ENCODE peak calls at places on chromosomes 1 and 21, in four cellular contexts. U, B, Y and P are unnamed samples.

GRCh38 chr1:79945391-79945790 is 938.9 kb upstream of the ADGRL4 start:
- DNase-seq in U (peak), B (peak), Y (no peak), P (peak)

GRCh38 chr1:9787702-9788101 is 36.1 kb downstream of the CLSTN1 start:
- DNase-seq in U (no peak), B (no peak), Y (no peak), P (no peak)

GRCh38 chr1:87715471-87715870 is 386.8 kb downstream of the LMO4 start:
- DNase-seq in U (no peak), B (no peak), Y (no peak), P (no peak)

GRCh38 chr1:60277269-60277668 is 203.7 kb upstream of the C1orf87 start:
- DNase-seq in U (no peak), B (no peak), Y (no peak), P (no peak)

GRCh38 chr21:22941779-22942178 is 1943.6 kb downstream of the NCAM2 start:
- DNase-seq in U (no peak), B (no peak), Y (no peak), P (no peak)

GRCh38 chr1:182113879-182114626 is 52.5 kb upstream of the ZNF648 start:
- DNase-seq in U (no peak), B (no peak), Y (peak), P (no peak)

GRCh38 chr21:33230518-33231324 is 983 bp downstream of the IFNAR2 start:
- DNase-seq in U (peak), B (peak), Y (peak), P (peak)

GRCh38 chr1:39110325-39110851 is 84.2 kb downstream of the NDUFS5 start:
- DNase-seq in U (peak), B (peak), Y (peak), P (peak)

GRCh38 chr1:116134178-116134773 is 23.1 kb downstream of the MAB21L3 start:
- DNase-seq in U (no peak), B (no peak), Y (no peak), P (no peak)

GRCh38 chr1:153262462-153263157 is 3.1 kb downstream of the LORICRIN start:
- DNase-seq in U (no peak), B (no peak), Y (no peak), P (no peak)

GRCh38 chr1:7393141-7393540 is 378.0 kb upstream of the VAMP3 start:
- DNase-seq in U (no peak), B (no peak), Y (peak), P (no peak)

GRCh38 chr1:167573035-167573434 is 19.5 kb upstream of the CREG1 start:
- DNase-seq in U (no peak), B (no peak), Y (no peak), P (no peak)

GRCh38 chr1:227318003-227318851 is at the start of gene CDC42BPA:
- DNase-seq in U (peak), B (peak), Y (peak), P (peak)

GRCh38 chr1:22518379-22518778 is 44.9 kb upstream of the EPHA8 start:
- DNase-seq in U (no peak), B (no peak), Y (no peak), P (no peak)

GRCh38 chr1:24535021-24535424 is 20.9 kb upstream of the NCMAP start:
- DNase-seq in U (no peak), B (no peak), Y (no peak), P (no peak)

GRCh38 chr1:214404571-214405213 is 123.7 kb downstream of the SMYD2 start:
- DNase-seq in U (no peak), B (peak), Y (peak), P (peak)

GRCh38 chr1:30706528-30706927 is 16.9 kb downstream of the MATN1 start:
- DNase-seq in U (peak), B (peak), Y (no peak), P (peak)

GRCh38 chr1:71565267-71565666 is 484.4 kb upstream of the ZRANB2 start:
- DNase-seq in U (peak), B (no peak), Y (no peak), P (peak)

GRCh38 chr1:217088521-217089221 is 365.4 kb upstream of the ESRRG start:
- DNase-seq in U (peak), B (no peak), Y (peak), P (peak)

GRCh38 chr21:17438642-17439041 is 74.2 kb upstream of the CXADR start:
- DNase-seq in U (no peak), B (no peak), Y (peak), P (no peak)

GRCh38 chr1:154476791-154477190 is 25.2 kb upstream of the TDRD10 start:
- DNase-seq in U (no peak), B (no peak), Y (no peak), P (peak)

GRCh38 chr1:92136316-92136715 is 56.2 kb downstream of the BTBD8 start:
- DNase-seq in U (no peak), B (peak), Y (no peak), P (no peak)

GRCh38 chr1:203402609-203403337 is 51.9 kb upstream of the FMOD start:
- DNase-seq in U (peak), B (peak), Y (peak), P (peak)

GRCh38 chr1:90936731-90937130 is 85.1 kb downstream of the ZNF644 start:
- DNase-seq in U (no peak), B (no peak), Y (no peak), P (peak)

GRCh38 chr1:94621392-94621791 is 79.8 kb upstream of the F3 start:
- DNase-seq in U (no peak), B (no peak), Y (peak), P (peak)

GRCh38 chr1:50275564-50275963 is 147.7 kb downstream of the DMRTA2 start:
- DNase-seq in U (no peak), B (no peak), Y (no peak), P (no peak)

GRCh38 chr1:13487143-13487868 is 26.5 kb downstream of the LRRC38 start:
- DNase-seq in U (no peak), B (no peak), Y (no peak), P (no peak)

GRCh38 chr1:212124891-212125582 is 89.5 kb downstream of the DTL start:
- DNase-seq in U (no peak), B (no peak), Y (no peak), P (no peak)

GRCh38 chr1:26771643-26772321 is 16.0 kb upstream of the PIGV start:
- DNase-seq in U (peak), B (peak), Y (peak), P (peak)

GRCh38 chr1:59947047-59947938 is 20.7 kb upstream of the CYP2J2 start:
- DNase-seq in U (peak), B (peak), Y (peak), P (peak)

GRCh38 chr1:53560572-53561487 is 101.6 kb downstream of the DMRTB1 start:
- DNase-seq in U (peak), B (no peak), Y (no peak), P (no peak)

GRCh38 chr1:26533951-26534514 is 4.5 kb downstream of the RPS6KA1 start:
- DNase-seq in U (no peak), B (no peak), Y (no peak), P (no peak)

GRCh38 chr1:199272690-199273089 is 633.9 kb downstream of the PTPRC start:
- DNase-seq in U (peak), B (peak), Y (peak), P (peak)

GRCh38 chr1:206887701-206888100 is 9.5 kb upstream of the IL24 start:
- DNase-seq in U (peak), B (no peak), Y (no peak), P (peak)

GRCh38 chr21:26136686-26137085 is 33.9 kb downstream of the APP start:
- DNase-seq in U (no peak), B (no peak), Y (no peak), P (peak)

GRCh38 chr1:201456499-201457309 is 12.3 kb downstream of the PHLDA3 start:
- DNase-seq in U (peak), B (peak), Y (peak), P (peak)

GRCh38 chr21:35963920-35964451 is 96.3 kb downstream of the SETD4 start:
- DNase-seq in U (no peak), B (no peak), Y (no peak), P (no peak)

GRCh38 chr1:9957726-9958125 is 14.5 kb downstream of the NMNAT1 start:
- DNase-seq in U (no peak), B (no peak), Y (no peak), P (no peak)